ENCODE peak calls at places on chromosomes 2 and 18, in six cellular contexts. J is cardiac muscle cell, M is psoas muscle, A is Peyer's patch, Z is body of pancreas, C is kidney. I is an unnamed sample.

GRCh38 chr2:233114421-233114861 is 54.3 kb downstream of the INPP5D start:
- DNase-seq in J (no peak), M (no peak), Z (no peak), C (no peak), A (no peak), I (no peak)

GRCh38 chr2:1049691-1050090 is 99.0 kb downstream of the SNTG2 start:
- DNase-seq in M (no peak), J (no peak), A (no peak), C (no peak), Z (no peak), I (no peak)

GRCh38 chr2:20613342-20613916 is 37.5 kb downstream of the HS1BP3 start:
- DNase-seq in J (no peak), Z (peak; percentile 4), M (no peak), C (peak; percentile 66), A (peak; percentile 40), I (no peak)

GRCh38 chr2:46367286-46367685 is 70.1 kb downstream of the EPAS1 start:
- DNase-seq in J (no peak), C (no peak), Z (no peak), M (no peak), A (no peak), I (no peak)

GRCh38 chr18:28045176-28045810 is 131.6 kb downstream of the CDH2 start:
- DNase-seq in A (no peak), M (no peak), J (peak; percentile 52), C (no peak), Z (no peak), I (no peak)

GRCh38 chr2:216001612-216002215 is 11.6 kb downstream of the MREG start:
- DNase-seq in A (no peak), J (no peak), Z (no peak), M (no peak), C (no peak), I (no peak)

GRCh38 chr2:165698621-165698946 is 95.5 kb downstream of the GALNT3 start:
- DNase-seq in C (no peak), A (no peak), M (no peak), J (peak; percentile 56), Z (peak; percentile 60), I (no peak)

GRCh38 chr2:65730186-65730585 is 297.8 kb upstream of the SPRED2 start:
- DNase-seq in M (no peak), Z (no peak), J (no peak), A (no peak), C (no peak), I (no peak)

GRCh38 chr2:223055836-223056235 is 3.8 kb downstream of the KCNE4 start:
- DNase-seq in C (no peak), Z (peak; percentile 49), M (peak; percentile 15), J (no peak), A (no peak), I (no peak)

GRCh38 chr2:164841719-164842623 is at the start of gene COBLL1:
- DNase-seq in J (peak; percentile 87), M (peak; percentile 72), Z (peak; percentile 90), A (peak; percentile 91), C (peak; percentile 91), I (no peak)

GRCh38 chr2:160365691-160366367 is 127.8 kb downstream of the RBMS1 start:
- DNase-seq in M (peak; percentile 82), C (peak; percentile 69), Z (peak; percentile 58), J (no peak), A (peak; percentile 58), I (no peak)

GRCh38 chr2:209496586-209496982 is 72.7 kb downstream of the MAP2 start:
- DNase-seq in J (no peak), M (no peak), Z (no peak), A (no peak), C (no peak), I (no peak)

GRCh38 chr2:238315031-238315595 is 5.2 kb upstream of the TRAF3IP1 start:
- DNase-seq in M (no peak), Z (no peak), A (peak; percentile 40), C (no peak), J (no peak), I (no peak)

GRCh38 chr18:22268641-22269128 is 99.3 kb downstream of the GATA6 start:
- DNase-seq in A (no peak), M (no peak), J (no peak), C (no peak), Z (no peak), I (no peak)

GRCh38 chr2:130198343-130198742 is at the start of gene TUBA3E:
- DNase-seq in Z (no peak), J (no peak), A (no peak), C (no peak), M (no peak), I (no peak)

GRCh38 chr2:28753043-28753683 is 1.5 kb downstream of the PPP1CB start:
- DNase-seq in C (no peak), J (peak; percentile 76), M (peak; percentile 53), A (peak; percentile 53), Z (peak; percentile 78), I (no peak)

GRCh38 chr2:12316464-12316863 is 400.3 kb upstream of the TRIB2 start:
- DNase-seq in A (no peak), M (no peak), Z (no peak), C (no peak), J (no peak), I (no peak)

GRCh38 chr18:54127759-54128378 is 96.6 kb downstream of the MBD2 start:
- DNase-seq in C (no peak), A (no peak), M (no peak), J (peak; percentile 73), Z (peak; percentile 27), I (no peak)

GRCh38 chr18:6557052-6557451 is 142.3 kb upstream of the L3MBTL4 start:
- DNase-seq in M (no peak), Z (no peak), A (no peak), J (peak; percentile 96), C (no peak), I (no peak)

GRCh38 chr18:14746897-14747296 is 1.1 kb upstream of the ANKRD30B start:
- DNase-seq in J (no peak), A (no peak), C (no peak), M (no peak), Z (no peak), I (no peak)

GRCh38 chr2:165743442-165743841 is 50.6 kb downstream of the GALNT3 start:
- DNase-seq in M (no peak), Z (no peak), A (no peak), J (no peak), C (no peak), I (no peak)

GRCh38 chr2:135817946-135818345 is 19.0 kb downstream of the LCT start:
- DNase-seq in A (no peak), C (no peak), M (no peak), Z (no peak), J (no peak), I (no peak)

DNA sequence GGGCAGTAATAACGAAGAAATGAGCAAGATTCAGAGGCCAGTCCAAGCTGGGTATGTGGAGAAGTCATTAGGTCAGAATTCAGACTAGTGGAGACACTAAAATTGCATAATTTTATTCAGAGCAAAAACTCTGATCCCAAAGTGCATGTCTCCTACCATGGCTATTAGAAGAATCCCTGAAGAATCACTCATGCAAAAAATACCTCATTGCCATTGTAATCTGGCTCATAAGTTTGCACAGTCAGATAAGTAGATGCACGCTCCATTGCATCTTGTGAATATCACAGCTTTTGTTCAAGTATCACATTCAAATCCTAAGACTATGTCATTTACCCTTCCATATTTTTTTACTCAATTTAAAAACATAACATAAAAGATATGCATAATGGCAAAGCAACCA is 692.2 kb upstream of the KLHL29 start:
- DNase-seq in A (no peak), C (no peak), Z (no peak), M (no peak), J (no peak), I (no peak)
- H3K9me3 ChIP-seq in A (no peaks in the 10 kb centered on the region), C (no peaks in the 10 kb centered on the region), Z (no peaks in the 10 kb centered on the region), M (no peaks in the 10 kb centered on the region), J (no peaks in the 10 kb centered on the region), I (no peaks in the 10 kb centered on the region)

DNA sequence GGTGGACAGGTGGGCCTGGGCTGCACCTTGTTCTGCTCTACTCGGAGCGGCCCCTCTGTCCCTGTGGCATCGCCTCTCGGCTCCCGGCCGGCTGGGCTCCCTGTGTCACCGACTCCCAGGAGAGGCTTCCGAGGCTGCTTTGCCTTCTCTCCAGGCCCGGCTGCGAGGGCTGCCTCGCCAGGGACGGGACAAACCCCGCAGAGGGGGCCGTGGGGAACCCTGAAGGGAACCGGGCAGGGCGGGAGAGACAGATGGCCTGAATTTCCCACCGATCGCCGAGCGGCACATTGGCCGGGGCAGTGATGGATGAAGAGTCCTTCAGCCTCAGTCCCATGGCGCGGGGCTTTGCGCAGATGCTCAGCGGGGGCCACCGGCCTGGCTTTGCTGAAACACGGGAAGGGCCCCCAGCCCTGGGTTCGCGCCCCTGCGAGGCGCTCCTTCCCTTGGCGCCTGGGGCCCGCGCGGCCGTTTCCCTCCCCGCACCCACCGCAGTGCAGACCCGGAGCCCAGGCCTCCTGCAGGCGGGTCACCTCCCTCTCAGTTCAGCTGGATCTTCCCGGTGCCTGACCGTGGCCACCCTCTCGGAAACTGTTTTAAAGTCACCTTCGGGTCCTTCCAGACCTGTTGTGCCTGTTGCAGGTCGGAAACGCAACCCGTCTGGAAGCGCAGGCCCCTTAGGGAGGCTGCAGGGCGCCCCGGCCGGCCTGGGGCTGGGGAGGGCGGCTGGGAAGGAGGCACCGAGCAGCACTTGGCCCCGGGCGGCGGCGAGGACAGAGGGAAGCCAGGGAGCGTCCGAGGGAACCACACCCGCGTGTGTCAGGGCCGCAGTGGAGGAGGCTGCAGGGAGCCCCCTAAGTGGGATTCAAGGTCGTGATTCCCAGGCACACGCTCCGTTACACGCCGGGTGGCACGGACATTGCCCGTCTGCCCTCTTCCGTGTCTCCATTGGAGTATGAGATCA is 341.9 kb upstream of the SALL3 start:
- DNase-seq in A (no peak), J (no peak), C (no peak), M (no peak), Z (no peak), I (no peak)
- H3K9me3 ChIP-seq in A (no peaks in the 10 kb centered on the region), J (no peaks in the 10 kb centered on the region), C (no peaks in the 10 kb centered on the region), M (no peaks in the 10 kb centered on the region), Z (no peaks in the 10 kb centered on the region), I (no peaks in the 10 kb centered on the region)

DNA sequence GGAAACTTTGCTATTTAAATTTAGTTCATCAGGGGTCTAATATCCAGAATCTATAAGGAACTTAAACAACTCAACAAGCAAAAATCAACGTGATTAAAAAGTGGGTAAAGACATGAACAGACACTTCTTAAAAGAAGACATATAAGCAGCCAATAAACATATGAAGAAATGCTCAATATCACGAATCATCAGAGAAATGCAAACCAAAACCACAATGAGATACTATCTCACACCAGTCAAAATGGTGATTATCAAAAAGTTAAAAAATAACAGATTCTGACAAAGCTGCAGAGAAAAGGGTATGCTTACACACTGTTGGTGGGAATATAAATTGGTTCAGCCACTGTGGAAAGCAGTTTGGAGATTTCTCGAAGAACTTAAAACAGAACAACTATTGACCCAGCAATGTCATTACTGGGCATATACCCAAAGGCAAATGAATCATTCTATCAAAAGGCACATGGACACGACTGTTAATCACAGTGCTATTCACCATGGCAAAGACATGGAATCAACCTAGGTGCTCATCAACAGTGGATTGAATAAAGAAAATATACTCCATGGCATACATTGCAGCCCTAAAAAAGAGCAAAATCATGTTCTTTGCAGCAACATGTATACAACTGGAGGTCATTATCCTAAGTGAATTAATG is 189.9 kb downstream of the SLC4A10 start:
- DNase-seq in J (no peak), Z (no peak), M (no peak), A (no peak), C (no peak), I (no peak)
- H3K9me3 ChIP-seq in J (no peaks in the 10 kb centered on the region), Z (no peaks in the 10 kb centered on the region), M (no peaks in the 10 kb centered on the region), A (no peaks in the 10 kb centered on the region), C (no peaks in the 10 kb centered on the region), I (no peaks in the 10 kb centered on the region)

DNA sequence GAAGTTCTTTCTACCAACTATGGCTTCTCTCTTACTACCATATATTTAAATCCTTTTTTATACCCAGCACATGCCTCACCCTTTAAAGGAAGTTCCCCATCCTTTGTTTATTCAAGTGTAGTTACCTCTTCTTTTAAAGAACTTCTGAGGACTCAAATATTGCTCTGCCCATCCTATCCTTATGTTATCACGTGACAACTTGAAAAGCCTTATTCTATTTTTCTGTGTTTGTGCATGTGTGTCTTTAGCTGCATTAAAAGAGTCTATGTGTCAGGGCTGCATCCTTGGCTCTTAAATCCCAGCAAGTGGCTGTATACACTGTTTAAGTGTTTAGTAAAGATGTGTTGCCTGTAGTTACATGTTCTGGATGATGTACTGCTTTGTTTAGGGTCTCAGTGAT is 22.5 kb downstream of the FSHR start:
- DNase-seq in A (no peak), Z (no peak), J (no peak), C (no peak), M (no peak), I (no peak)
- H3K9me3 ChIP-seq in A (no peaks in the 10 kb centered on the region), Z (peaks cover 3% of the 10 kb centered on the region), J (no peaks in the 10 kb centered on the region), C (peaks cover 8% of the 10 kb centered on the region), M (peaks cover 9% of the 10 kb centered on the region), I (no peaks in the 10 kb centered on the region)